ENCODE peak calls at places on chromosomes 5 and 9, in four cellular contexts. Y, X, P and D are unnamed samples.
A peak's percentile ranks its signal among the peaks of the same experiment; 100 is the strongest.

GRCh38 chr5:150208187-150209015 is 18.5 kb downstream of the SLC6A7 start:
- DNase-seq in Y (peak; percentile 12), P (peak; percentile 56), X (no peak), D (no peak)

GRCh38 chr5:6302684-6303083 is 75.7 kb downstream of the MED10 start:
- DNase-seq in Y (peak; percentile 2), X (no peak), P (no peak), D (no peak)

GRCh38 chr9:94818196-94818541 is 91.7 kb downstream of the AOPEP start:
- DNase-seq in P (no peak), Y (no peak), X (no peak), D (no peak)

GRCh38 chr9:120965344-120966004 is 38.9 kb upstream of the TRAF1 start:
- DNase-seq in X (peak; percentile 96), P (peak; percentile 33), Y (no peak), D (no peak)

GRCh38 chr9:99272866-99273265 is 50.8 kb downstream of the SEC61B start:
- DNase-seq in P (no peak), X (no peak), Y (no peak), D (no peak)

GRCh38 chr5:173923236-173924104 is 35.3 kb downstream of the CPEB4 start:
- DNase-seq in P (no peak), X (no peak), Y (peak; percentile 34), D (no peak)

GRCh38 chr9:88355166-88355565 is 33.1 kb upstream of the SPIN1 start:
- DNase-seq in P (peak; percentile 7), Y (peak; percentile 28), X (no peak), D (no peak)

GRCh38 chr5:122707796-122708195 is 67.1 kb upstream of the SNX2 start:
- DNase-seq in X (no peak), Y (peak; percentile 18), P (no peak), D (no peak)

GRCh38 chr5:59079622-59080620 is 497.0 kb downstream of the RAB3C start:
- DNase-seq in P (peak; percentile 98), X (no peak), Y (peak; percentile 99), D (no peak)

GRCh38 chr5:139138109-139138508 is 60.1 kb downstream of the SIL1 start:
- DNase-seq in P (peak; percentile 23), X (no peak), Y (peak; percentile 38), D (no peak)

GRCh38 chr5:157506066-157506590 is 46.1 kb downstream of the NIPAL4 start:
- DNase-seq in P (peak; percentile 52), Y (peak; percentile 18), X (no peak), D (no peak)

GRCh38 chr9:114507726-114508125 is 2.5 kb upstream of the WHRN start:
- DNase-seq in P (peak; percentile 21), Y (peak; percentile 28), X (peak; percentile 64), D (no peak)

GRCh38 chr5:26700759-26701384 is 337.5 kb downstream of the CDH9 start:
- DNase-seq in P (no peak), X (peak; percentile 84), Y (peak; percentile 10), D (no peak)